ENCODE peak calls at places on chromosomes 11 and 22, in nine cellular contexts. N is heart left ventricle, Q is endothelial cell, F is cardiac fibroblast, I is tibial nerve, Y is transverse colon, R is BJ, B is left lung, D is uterus. H is an unnamed sample.

GRCh38 chr11:23151819-23152218 is 291.5 kb upstream of the CCDC179 start:
- DNase-seq in N (no peak), Q (no peak), F (no peak), I (no peak), Y (no peak), R (no peak), B (no peak), D (no peak), H (no peak)

GRCh38 chr22:34427436-34427835 is 507.2 kb upstream of the LARGE1 start:
- DNase-seq in N (no peak), Q (no peak), F (no peak), I (no peak), Y (no peak), R (no peak), B (no peak), D (no peak), H (no peak)

GRCh38 chr11:1202776-1203504 is 19.9 kb upstream of the MUC5B start:
- DNase-seq in N (no peak), Q (peak; percentile 85), F (peak; percentile 47), I (peak; percentile 48), Y (peak; percentile 69), R (no peak), B (peak; percentile 46), D (peak; percentile 53), H (peak; percentile 84)

GRCh38 chr11:61650781-61651571 is 29.2 kb upstream of the DAGLA start:
- DNase-seq in N (no peak), Q (no peak), F (no peak), I (no peak), Y (peak; percentile 63), R (no peak), B (no peak), D (no peak), H (no peak)

GRCh38 chr22:45328822-45329535 is 19.2 kb downstream of the FAM118A start:
- DNase-seq in N (no peak), Q (no peak), F (no peak), I (no peak), Y (no peak), R (no peak), B (no peak), D (no peak), H (no peak)

GRCh38 chr11:75041263-75041662 is 52.5 kb downstream of the NEU3 start:
- DNase-seq in N (no peak), Q (no peak), F (no peak), I (no peak), Y (no peak), R (no peak), B (no peak), D (no peak), H (no peak)

GRCh38 chr11:69241844-69242582 is 51.9 kb upstream of the MYEOV start:
- DNase-seq in N (no peak), Q (no peak), F (no peak), I (no peak), Y (no peak), R (no peak), B (no peak), D (no peak), H (no peak)

GRCh38 chr11:9568161-9568853 is 5.2 kb upstream of the WEE1 start:
- DNase-seq in N (no peak), Q (no peak), F (peak; percentile 14), I (no peak), Y (no peak), R (no peak), B (no peak), D (no peak), H (no peak)

GRCh38 chr11:134244593-134244992 is 8.6 kb downstream of the THYN1 start:
- DNase-seq in N (no peak), Q (peak; percentile 29), F (peak; percentile 45), I (no peak), Y (no peak), R (no peak), B (no peak), D (no peak), H (peak; percentile 28)

GRCh38 chr11:12139144-12139881 is 28.9 kb downstream of the MICAL2 start:
- DNase-seq in N (no peak), Q (no peak), F (peak; percentile 94), I (no peak), Y (no peak), R (no peak), B (peak; percentile 40), D (peak; percentile 68), H (no peak)

GRCh38 chr22:35632902-35633301 is 15.3 kb upstream of the APOL6 start:
- DNase-seq in N (no peak), Q (no peak), F (no peak), I (no peak), Y (no peak), R (no peak), B (no peak), D (no peak), H (no peak)

GRCh38 chr11:86478348-86478747 is 103.7 kb downstream of the CCDC81 start:
- DNase-seq in N (no peak), Q (no peak), F (no peak), I (no peak), Y (no peak), R (no peak), B (no peak), D (no peak), H (no peak)

GRCh38 chr11:119664063-119664572 is 64.9 kb downstream of the NECTIN1 start:
- DNase-seq in N (no peak), Q (no peak), F (no peak), I (no peak), Y (no peak), R (no peak), B (no peak), D (no peak), H (no peak)

GRCh38 chr22:16917144-16918003 is 90.6 kb downstream of the GAB4 start:
- DNase-seq in N (peak; percentile 49), Q (peak; percentile 64), F (peak; percentile 45), I (peak; percentile 73), Y (peak; percentile 47), R (no peak), B (peak; percentile 40), D (peak; percentile 19), H (peak; percentile 68)

GRCh38 chr11:9132203-9132878 is 40.9 kb upstream of the SCUBE2 start:
- DNase-seq in N (no peak), Q (no peak), F (no peak), I (no peak), Y (no peak), R (no peak), B (no peak), D (no peak), H (no peak)

GRCh38 chr11:19995131-19995530 is 165.1 kb downstream of the DBX1 start:
- DNase-seq in N (peak; percentile 60), Q (no peak), F (peak; percentile 73), I (no peak), Y (no peak), R (no peak), B (no peak), D (no peak), H (peak; percentile 35)

DNA sequence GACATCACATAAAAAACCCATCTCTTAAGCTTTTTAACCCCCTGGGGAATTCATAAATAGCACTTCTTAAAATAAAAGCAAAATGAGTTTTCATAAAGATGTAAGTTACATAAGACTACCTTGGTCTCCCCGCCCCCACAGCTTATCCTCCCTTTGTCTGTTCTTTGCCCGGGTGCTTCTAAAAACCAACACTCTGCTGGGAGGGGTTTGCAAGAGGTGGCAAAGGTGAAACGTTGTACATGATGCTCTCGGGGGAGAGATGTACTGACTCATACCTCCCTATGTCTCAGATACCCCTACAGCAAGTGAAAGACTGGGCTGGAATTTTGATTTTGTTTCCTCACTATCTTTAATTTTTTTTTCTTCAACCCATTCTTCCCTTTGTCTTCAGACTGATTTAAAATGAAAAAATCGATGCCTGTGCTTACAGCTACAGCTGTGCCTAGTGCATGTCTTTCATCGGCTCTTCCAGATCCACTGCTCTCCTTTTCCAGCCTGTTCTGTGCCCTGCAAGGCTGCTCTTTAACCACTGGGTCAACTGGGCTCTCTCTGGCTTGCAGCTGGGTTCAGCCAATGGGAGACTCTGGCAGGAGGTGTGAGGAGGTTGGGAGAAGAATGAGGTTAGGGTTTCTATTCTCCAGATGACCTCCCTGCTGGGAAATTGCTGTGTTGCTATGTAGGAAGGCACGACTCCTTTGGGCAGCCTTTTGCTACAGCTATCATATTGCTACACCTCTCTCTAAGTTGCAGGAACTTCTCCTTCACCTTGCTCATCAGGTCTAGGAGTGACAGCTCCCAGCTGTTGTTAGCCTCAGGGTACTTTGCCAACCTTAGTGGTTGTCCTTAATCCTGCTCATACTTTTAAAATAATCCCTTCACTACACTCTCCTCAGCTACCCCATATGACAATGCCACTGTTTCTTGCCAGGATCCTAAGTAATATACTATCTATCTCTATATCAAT is 266.5 kb downstream of the TENM4 start:
- DNase-seq in N (no peak), Q (no peak), F (no peak), I (no peak), Y (no peak), R (no peak), B (no peak), D (peak; percentile 22), H (no peak)
- TF ChIP-seq CTCF in N (no peak), Q (no peak), F (no peak), I (no peak), Y (no peak), R (no peak), B (no peak), D (no peak), H (no peak)

DNA sequence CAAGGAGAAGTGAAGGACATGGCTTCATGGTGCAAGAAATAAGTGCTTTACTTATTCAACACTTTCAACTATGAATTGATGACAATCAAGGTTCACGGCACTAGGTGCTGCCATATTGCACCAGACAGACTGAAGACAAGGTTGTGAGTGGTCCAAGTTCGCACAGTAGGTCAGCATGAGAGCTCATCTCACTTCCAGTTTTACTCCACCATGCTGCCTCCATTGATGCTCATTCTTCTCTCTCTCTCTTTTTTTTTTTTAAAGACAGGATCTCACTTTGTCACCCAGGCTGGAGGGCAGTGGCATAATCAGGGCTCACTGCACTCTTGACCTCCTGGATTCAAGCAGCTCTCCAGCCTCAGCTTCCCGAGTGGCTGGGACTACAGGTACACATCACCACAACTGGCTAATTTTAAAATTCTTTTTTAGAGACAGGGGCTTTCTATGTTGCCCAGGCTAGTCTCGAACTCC is 47.7 kb downstream of the EHF start:
- DNase-seq in N (no peak), Q (no peak), F (no peak), I (no peak), Y (no peak), R (no peak), B (no peak), D (no peak), H (no peak)
- TF ChIP-seq CTCF in N (no peak), Q (no peak), F (no peak), I (no peak), Y (no peak), R (no peak), B (no peak), D (no peak), H (no peak)

GRCh38 chr22:50274311-50274710 is 4.1 kb upstream of the MAPK11 start:
- DNase-seq in N (peak; percentile 60), Q (no peak), F (peak; percentile 73), I (peak; percentile 44), Y (peak; percentile 66), R (no peak), B (no peak), D (no peak), H (peak; percentile 60)
- TF ChIP-seq CTCF in N (peak; percentile 13), Q (no peak), F (peak; percentile 13), I (peak; percentile 27), Y (peak; percentile 28), R (peak; percentile 39), B (no peak), D (peak; percentile 45), H (peak; percentile 44)

DNA sequence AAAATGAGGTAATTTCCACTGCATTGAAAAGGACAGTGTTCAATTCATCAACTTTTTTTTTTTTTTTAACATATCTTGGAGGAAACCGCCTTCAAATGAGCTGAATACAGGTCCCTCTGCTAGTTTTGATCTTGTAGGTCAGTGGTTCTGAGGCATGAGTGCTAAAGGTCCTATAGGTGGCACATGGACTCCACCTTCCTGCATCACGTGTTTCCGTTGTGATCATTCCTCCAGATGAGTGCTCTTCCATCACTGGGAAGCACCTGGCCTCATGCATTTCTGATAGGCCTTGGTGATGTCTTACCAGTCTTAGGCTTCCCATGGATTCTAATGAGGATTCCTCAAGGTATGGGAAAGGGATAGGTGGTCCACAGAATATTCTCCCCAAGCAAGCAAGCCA is 37.8 kb downstream of the FDX1 start:
- DNase-seq in N (no peak), Q (no peak), F (no peak), I (no peak), Y (no peak), R (no peak), B (no peak), D (no peak), H (no peak)
- TF ChIP-seq CTCF in N (no peak), Q (no peak), F (no peak), I (no peak), Y (no peak), R (no peak), B (no peak), D (no peak), H (no peak)